ENCODE peak calls at places on chromosome 17, in four cellular contexts. M is IMR-90, K is K562, A is endothelial cell of umbilical vein. Z is an unnamed sample. For H3K9me1, the result is how much of the 10 kb centered on the place peaks cover.

GRCh38 chr17:48110722-48111121 is 3.2 kb downstream of the SNX11 start:
- DNase-seq in M (no peak), K (no peak), A (no peak), Z (no peak)

GRCh38 chr17:78448356-78448993 is 70.0 kb downstream of the PGS1 start:
- DNase-seq in M (no peak), K (no peak), A (no peak), Z (no peak)

GRCh38 chr17:59694344-59694743 is 12.9 kb downstream of the PTRH2 start:
- DNase-seq in M (no peak), K (no peak), A (no peak), Z (no peak)

GRCh38 chr17:38464723-38465419 is 36.6 kb downstream of the ARHGAP23 start:
- DNase-seq in M (peak), K (peak), A (peak), Z (peak)

GRCh38 chr17:50501906-50502642 is 6.2 kb upstream of the MYCBPAP start:
- DNase-seq in M (no peak), K (no peak), A (no peak), Z (no peak)

GRCh38 chr17:66580601-66581385 is 254.1 kb upstream of the CACNG5 start:
- DNase-seq in M (peak), K (peak), A (peak), Z (no peak)

GRCh38 chr17:32588982-32589381 is 102.2 kb downstream of the CDK5R1 start:
- DNase-seq in M (no peak), K (peak), A (no peak), Z (no peak)

GRCh38 chr17:50258647-50259483 is 15.4 kb upstream of the TMEM92 start:
- DNase-seq in M (peak), K (peak), A (no peak), Z (no peak)

GRCh38 chr17:77365584-77366186 is 224.9 kb downstream of the SEC14L1 start:
- DNase-seq in M (peak), K (no peak), A (peak), Z (no peak)

GRCh38 chr17:48144976-48145798 is 37.6 kb downstream of the SNX11 start:
- DNase-seq in M (no peak), K (no peak), A (no peak), Z (no peak)

GRCh38 chr17:58756246-58757161 is 850 bp downstream of the PPM1E start:
- DNase-seq in M (no peak), K (peak), A (no peak), Z (no peak)

GRCh38 chr17:1315891-1316403 is 36.5 kb downstream of the TRARG1 start:
- DNase-seq in M (no peak), K (no peak), A (no peak), Z (no peak)

GRCh38 chr17:75623386-75623785 is 9.8 kb upstream of the SMIM5 start:
- DNase-seq in M (peak), K (no peak), A (no peak), Z (no peak)

GRCh38 chr17:38674013-38674748 is 576 bp downstream of the EPOP start:
- DNase-seq in M (no peak), K (no peak), A (no peak), Z (no peak)

GRCh38 chr17:27288183-27288582 is 5.7 kb upstream of the WSB1 start:
- DNase-seq in M (no peak), K (no peak), A (no peak), Z (no peak)

GRCh38 chr17:13671771-13672170 is 70.0 kb upstream of the HS3ST3A1 start:
- DNase-seq in M (no peak), K (no peak), A (no peak), Z (no peak)

GRCh38 chr17:81342062-81342699 is 47.1 kb upstream of the SLC38A10 start:
- DNase-seq in M (no peak), K (no peak), A (peak), Z (no peak)

GRCh38 chr17:163514-164103 is 17.8 kb downstream of the DOC2B start:
- DNase-seq in M (no peak), K (peak), A (no peak), Z (no peak)
- TF ChIP-seq CTCF in M (no peak), K (peak), A (no peak), Z (peak)

DNA sequence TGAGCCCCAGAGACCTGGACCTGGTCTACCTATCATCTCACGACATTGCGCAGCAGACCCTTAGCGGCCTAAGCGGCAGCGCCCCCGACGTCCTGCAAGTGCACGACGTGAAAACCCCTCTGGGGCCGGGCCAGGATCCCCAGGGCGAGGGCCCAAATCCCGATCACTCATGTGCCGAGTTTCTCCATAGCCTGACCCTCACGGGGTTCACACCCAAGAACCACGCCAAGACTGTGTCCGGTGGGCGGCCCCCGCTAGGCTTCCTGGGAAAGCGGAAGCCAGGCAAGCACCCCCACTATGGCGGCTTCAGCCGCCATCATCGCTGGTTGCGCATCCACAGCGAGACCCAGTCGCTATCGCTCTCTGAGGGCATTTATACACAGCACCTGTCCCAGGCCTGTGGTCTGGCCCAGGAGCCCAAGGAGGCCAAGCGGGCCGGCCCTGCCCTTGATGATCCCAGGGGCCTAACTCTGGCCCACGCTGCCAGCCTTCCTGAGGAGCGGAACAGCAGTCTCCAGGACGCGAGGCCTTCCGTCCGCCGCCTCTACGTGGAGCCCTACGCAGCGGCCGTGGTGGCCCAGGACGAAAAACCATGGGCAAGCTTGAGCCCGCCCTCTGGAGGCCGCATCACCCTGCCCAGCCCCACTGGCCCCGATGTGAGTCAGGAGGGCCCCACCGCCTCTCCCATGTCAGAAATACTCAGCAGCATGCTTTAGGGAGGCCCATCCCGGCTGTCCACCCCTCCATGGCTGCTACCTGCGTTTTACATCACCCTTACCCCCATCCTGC is 82.8 kb upstream of the NOG start:
- DNase-seq in M (no peak), K (no peak), A (no peak), Z (no peak)
- H3K9me1 ChIP-seq in M (under half), K (under half), A (under half), Z (under half)

GRCh38 chr17:79799538-79800324 is 2.9 kb upstream of the CBX8 start:
- DNase-seq in M (no peak), K (no peak), A (no peak), Z (no peak)

GRCh38 chr17:79802736-79803420 is 6.0 kb upstream of the CBX8 start:
- DNase-seq in M (no peak), K (peak), A (no peak), Z (no peak)

GRCh38 chr17:79800325-79801155 is 3.7 kb upstream of the CBX8 start:
- DNase-seq in M (peak), K (no peak), A (no peak), Z (no peak)

GRCh38 chr17:79802039-79802735 is 5.3 kb upstream of the CBX8 start:
- DNase-seq in M (no peak), K (no peak), A (no peak), Z (no peak)

GRCh38 chr17:79801156-79802038 is 4.5 kb upstream of the CBX8 start:
- DNase-seq in M (no peak), K (no peak), A (no peak), Z (no peak)
- TF ChIP-seq CTCF in M (no peak), K (no peak), A (no peak), Z (no peak)

GRCh38 chr17:17982796-17983195 is 10.1 kb downstream of the DRC3 start:
- DNase-seq in M (no peak), K (no peak), A (no peak), Z (no peak)
- H3K9me1 ChIP-seq in M (under half), K (under half), A (under half), Z (under half)

GRCh38 chr17:56034120-56034757 is 119.0 kb upstream of the ANKFN1 start:
- DNase-seq in M (no peak), K (no peak), A (no peak), Z (no peak)

GRCh38 chr17:56038136-56038535 is 115.1 kb upstream of the ANKFN1 start:
- DNase-seq in M (no peak), K (no peak), A (no peak), Z (no peak)
- TF ChIP-seq CTCF in M (no peak), K (no peak), A (no peak), Z (no peak)

DNA sequence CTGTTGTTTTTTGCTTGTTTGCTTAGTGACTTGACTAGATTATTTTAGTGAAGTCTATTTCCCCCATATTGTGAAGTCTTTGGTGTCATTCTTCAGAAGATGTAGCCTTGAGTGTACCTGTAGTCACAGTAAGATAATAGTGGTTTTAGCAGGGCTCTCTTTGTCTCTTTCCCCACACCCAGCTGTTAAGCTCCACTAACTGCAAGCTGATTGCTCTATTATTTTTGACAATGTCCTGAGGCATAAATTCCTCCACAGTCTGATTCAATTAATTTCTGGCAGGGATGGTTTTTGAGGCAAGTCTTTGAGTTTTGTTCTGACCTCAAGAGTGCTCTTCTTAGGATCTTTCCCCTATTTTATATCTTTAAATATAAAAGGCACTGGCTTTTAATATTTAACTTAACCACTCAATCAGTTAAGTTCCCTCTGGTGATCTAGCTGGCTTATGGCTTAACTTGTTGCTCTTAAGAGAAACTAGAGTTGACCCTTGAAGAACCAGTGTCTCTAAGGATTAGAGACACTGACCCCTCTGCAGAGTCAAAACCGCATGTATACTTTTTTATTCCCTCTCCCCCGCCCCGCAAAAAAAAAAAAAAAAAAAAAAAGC is 18.5 kb upstream of the TNFSF12 start:
- DNase-seq in M (no peak), K (peak), A (no peak), Z (no peak)
- H3K9me1 ChIP-seq in M (under half), K (under half), A (under half), Z (under half)

DNA sequence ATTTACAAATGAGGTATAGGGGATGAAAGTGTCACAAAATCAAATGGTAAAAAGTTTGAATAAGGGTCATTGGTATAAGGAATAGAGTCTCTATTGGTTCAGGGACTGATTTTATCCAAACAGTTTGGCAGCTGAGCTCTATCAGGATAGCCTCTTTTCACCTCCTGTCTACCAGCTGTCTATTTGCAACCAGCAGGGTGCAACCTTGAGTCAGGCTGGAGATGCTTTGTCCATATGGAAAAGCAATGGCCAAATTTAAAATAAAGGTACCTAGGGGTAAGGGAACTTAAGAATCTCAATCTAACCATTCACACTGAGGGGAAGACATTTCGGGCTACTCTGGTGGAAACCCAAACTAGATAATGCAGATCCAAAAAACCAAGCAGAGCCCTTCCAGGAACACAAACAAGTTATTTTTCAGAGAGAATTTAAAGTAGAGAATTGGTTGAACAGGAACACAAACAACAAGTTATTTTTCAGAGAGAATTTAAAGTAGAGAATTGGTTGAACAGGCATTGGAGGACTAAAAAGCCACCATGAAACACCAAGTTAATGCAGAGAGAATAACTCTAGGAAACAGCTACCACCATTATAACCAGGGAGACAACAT is 12.6 kb upstream of the CA10 start:
- DNase-seq in M (no peak), K (no peak), A (no peak), Z (no peak)
- TF ChIP-seq CTCF in M (peak), K (no peak), A (no peak), Z (peak)

Z was measured in keratinocyte.